ENCODE peak calls at places on chromosomes 5 and 9, in five cellular contexts. V is PC-3; K is activated CD8-positive, alpha-beta T cell treated with anti-CD3 and anti-CD28 coated beads for 36 hours; J is neural crest cell; D is H9. B is an unnamed sample.
A peak's percentile ranks its signal among the peaks of the same experiment; 100 is the strongest.

GRCh38 chr5:75018805-75019587 is 33.4 kb downstream of the GCNT4 start:
- DNase-seq in V (no peak), K (no peak), J (no peak), D (no peak), B (no peak)

GRCh38 chr5:16160706-16161105 is 18.9 kb downstream of the MARCHF11 start:
- DNase-seq in V (peak; percentile 77), K (peak; percentile 15), J (peak; percentile 18), D (peak; percentile 50), B (peak; percentile 43)

GRCh38 chr5:60487885-60488425 is 212.0 kb downstream of the DEPDC1B start:
- DNase-seq in V (peak; percentile 35), K (no peak), J (no peak), D (no peak), B (no peak)

GRCh38 chr5:77035950-77036349 is 5.7 kb downstream of the AGGF1 start:
- DNase-seq in V (no peak), K (no peak), J (no peak), D (no peak), B (no peak)

GRCh38 chr5:135211791-135212190 is 177.8 kb upstream of the PITX1 start:
- DNase-seq in V (no peak), K (no peak), J (no peak), D (no peak), B (no peak)

GRCh38 chr5:114311943-114312342 is 49.9 kb upstream of the KCNN2 start:
- DNase-seq in V (no peak), K (no peak), J (no peak), D (peak; percentile 67), B (no peak)

GRCh38 chr5:72394688-72395087 is 74.5 kb downstream of the PTCD2 start:
- DNase-seq in V (peak; percentile 30), K (no peak), J (no peak), D (no peak), B (no peak)

GRCh38 chr5:101728933-101729332 is 567.2 kb downstream of the SLCO4C1 start:
- DNase-seq in V (no peak), K (no peak), J (no peak), D (no peak), B (no peak)

GRCh38 chr9:123761905-123762605 is 167.9 kb downstream of the DENND1A start:
- DNase-seq in V (no peak), K (no peak), J (no peak), D (no peak), B (no peak)

GRCh38 chr9:133359420-133360175 is 3.2 kb downstream of the SURF2 start:
- DNase-seq in V (no peak), K (peak; percentile 52), J (no peak), D (peak; percentile 67), B (peak; percentile 35)

GRCh38 chr5:32136342-32136741 is 37.8 kb downstream of the GOLPH3 start:
- DNase-seq in V (no peak), K (no peak), J (no peak), D (no peak), B (no peak)

GRCh38 chr9:108161520-108161919 is 672.0 kb upstream of the KLF4 start:
- DNase-seq in V (no peak), K (no peak), J (no peak), D (no peak), B (no peak)

GRCh38 chr5:310941-311434 is 10.5 kb upstream of the AHRR start:
- DNase-seq in V (peak; percentile 91), K (no peak), J (no peak), D (no peak), B (no peak)

GRCh38 chr9:2127486-2127885 is 112.3 kb downstream of the SMARCA2 start:
- DNase-seq in V (no peak), K (no peak), J (no peak), D (no peak), B (no peak)

GRCh38 chr5:172414618-172415599 is 39.4 kb downstream of the SH3PXD2B start:
- DNase-seq in V (peak; percentile 58), K (no peak), J (no peak), D (no peak), B (no peak)

GRCh38 chr5:61231813-61232212 is 69.5 kb upstream of the SMIM15 start:
- DNase-seq in V (no peak), K (no peak), J (no peak), D (no peak), B (no peak)

GRCh38 chr5:160119142-160119904 is at the start of gene PWWP2A:
- DNase-seq in V (peak; percentile 100), K (peak; percentile 98), J (peak; percentile 90), D (peak; percentile 99), B (peak; percentile 93)
- TF ChIP-seq CTCF in V (no peak), K (no peak), J (peak; percentile 39), D (peak; percentile 36), B (no peak)

GRCh38 chr5:173786296-173787187 is 101.6 kb upstream of the CPEB4 start:
- DNase-seq in V (no peak), K (peak; percentile 12), J (no peak), D (peak; percentile 46), B (no peak)
- TF ChIP-seq CTCF in V (no peak), K (no peak), J (no peak), D (peak; percentile 52), B (no peak)

GRCh38 chr5:140168371-140168770 is 6.6 kb upstream of the CYSTM1 start:
- DNase-seq in V (peak; percentile 67), K (no peak), J (no peak), D (no peak), B (no peak)

GRCh38 chr5:140166911-140167310 is 8.1 kb upstream of the CYSTM1 start:
- DNase-seq in V (no peak), K (no peak), J (no peak), D (no peak), B (no peak)

GRCh38 chr5:140172473-140172872 is 2.5 kb upstream of the CYSTM1 start:
- DNase-seq in V (no peak), K (no peak), J (no peak), D (no peak), B (no peak)

GRCh38 chr5:140165921-140166270 is 9.1 kb upstream of the CYSTM1 start:
- DNase-seq in V (no peak), K (no peak), J (no peak), D (no peak), B (no peak)

DNA sequence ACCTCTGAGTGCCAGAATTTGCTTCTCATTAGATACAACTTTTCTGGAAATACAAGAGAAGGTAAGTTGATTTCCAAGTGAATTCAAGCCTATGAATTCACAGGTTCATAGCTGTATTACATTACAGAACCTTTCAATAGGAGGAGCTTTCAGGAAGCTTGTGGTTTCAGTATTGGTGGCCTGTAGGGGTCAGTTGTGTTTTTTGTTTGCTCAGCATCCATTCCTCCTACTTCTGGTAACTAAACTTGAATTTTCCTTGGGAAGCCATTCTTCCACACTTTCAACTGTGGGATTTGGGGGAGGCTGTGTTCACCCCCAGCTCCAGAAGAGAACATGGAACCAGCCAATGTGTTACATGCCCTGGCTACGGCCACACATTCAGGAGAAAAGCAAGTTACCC is 5.6 kb upstream of the CYSTM1 start:
- DNase-seq in V (peak; percentile 42), K (no peak), J (no peak), D (no peak), B (no peak)
- TF ChIP-seq CTCF in V (peak; percentile 46), K (no peak), J (no peak), D (peak; percentile 40), B (no peak)

DNA sequence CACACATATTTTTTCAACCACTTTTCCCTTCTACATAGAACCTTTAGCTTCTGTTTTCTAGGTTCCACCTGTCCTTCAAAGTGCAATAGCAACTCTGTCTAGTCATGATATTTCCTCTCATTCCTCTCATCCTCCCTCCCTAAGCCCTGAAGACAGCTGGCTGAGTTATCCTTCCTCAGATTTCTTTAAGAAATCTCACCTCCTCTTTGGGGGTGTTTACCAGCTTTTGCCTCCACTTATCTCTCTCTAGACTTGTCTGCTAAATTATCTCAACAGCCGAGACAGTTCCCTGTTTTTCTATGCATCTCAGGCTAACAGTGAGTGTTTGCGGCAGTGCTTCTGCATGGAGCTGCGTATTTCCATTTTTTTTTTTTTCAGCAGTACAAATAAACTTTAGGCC is 20.8 kb downstream of the KCTD16 start:
- DNase-seq in V (no peak), K (no peak), J (no peak), D (no peak), B (no peak)
- TF ChIP-seq CTCF in V (no peak), K (no peak), J (no peak), D (no peak), B (no peak)

B was measured in endothelial cell.